ENCODE peak calls at places on chromosomes 16 and 17, in eight cellular contexts. W, M, J, X, H, C, Q and P are unnamed samples.

GRCh38 chr17:70434536-70435490 is 265.5 kb downstream of the KCNJ2 start:
- DNase-seq in W (no peak), M (no peak), J (no peak), X (no peak), H (no peak), C (no peak), Q (no peak), P (peak; percentile 8)

GRCh38 chr16:19601083-19601976 is 45.8 kb downstream of the VPS35L start:
- DNase-seq in W (peak; percentile 78), M (peak; percentile 47), J (peak; percentile 44), X (peak; percentile 11), H (no peak), C (peak; percentile 8), Q (no peak), P (peak; percentile 37)

GRCh38 chr17:80476877-80477646 is 655 bp upstream of the NPTX1 start:
- DNase-seq in W (peak; percentile 32), M (peak; percentile 75), J (peak; percentile 40), X (peak; percentile 37), H (no peak), C (no peak), Q (peak; percentile 65), P (no peak)

GRCh38 chr17:42457107-42457787 is 1.4 kb upstream of the ATP6V0A1 start:
- DNase-seq in W (no peak), M (no peak), J (no peak), X (no peak), H (no peak), C (no peak), Q (no peak), P (no peak)

GRCh38 chr17:33082529-33083148 is 91.0 kb downstream of the SPACA3 start:
- DNase-seq in W (no peak), M (peak; percentile 11), J (no peak), X (no peak), H (no peak), C (no peak), Q (no peak), P (peak; percentile 65)

GRCh38 chr17:77822302-77823030 is 136.0 kb upstream of the TNRC6C start:
- DNase-seq in W (no peak), M (no peak), J (no peak), X (no peak), H (no peak), C (no peak), Q (peak; percentile 35), P (no peak)

GRCh38 chr17:59565959-59566324 is 532 bp downstream of the DHX40 start:
- DNase-seq in W (peak; percentile 62), M (peak; percentile 88), J (peak; percentile 57), X (peak; percentile 85), H (peak; percentile 18), C (peak; percentile 48), Q (peak; percentile 62), P (peak; percentile 84)

GRCh38 chr16:4529085-4530060 is 9.2 kb downstream of the CDIP1 start:
- DNase-seq in W (no peak), M (no peak), J (no peak), X (no peak), H (no peak), C (no peak), Q (no peak), P (no peak)

GRCh38 chr16:78317871-78318270 is 218.4 kb downstream of the WWOX start:
- DNase-seq in W (no peak), M (no peak), J (no peak), X (no peak), H (no peak), C (no peak), Q (no peak), P (no peak)

GRCh38 chr16:66473654-66474519 is 46.8 kb downstream of the BEAN1 start:
- DNase-seq in W (no peak), M (no peak), J (no peak), X (no peak), H (no peak), C (no peak), Q (no peak), P (no peak)

GRCh38 chr17:75983501-75984181 is 4.6 kb downstream of the TEN1 start:
- DNase-seq in W (no peak), M (no peak), J (no peak), X (no peak), H (no peak), C (no peak), Q (peak; percentile 69), P (no peak)